ENCODE peak calls at places on chromosome 6, in eight cellular contexts. O is frontal cortex; L is endothelial cell; V is Peyer's patch; R is stimulated activated CD4-positive, alpha-beta T cell treated with anti-CD3 and anti-CD28 coated beads, Interleukin-12 subunit alpha, Interleukin-12 subunit beta, amount 100 ng/mL, for 4 hours; I is natural killer cell; F is stimulated activated naive B cell treated with anti-CD40 and anti-IgM and Interleukin-4, amounts not matched to agents 10 μg/mL and 1 μg/mL and 100 μg/mL, for 72 hours; T is type B pancreatic cell. G is an unnamed sample.

GRCh38 chr6:6825153-6825847 is 236.8 kb downstream of the LY86 start:
- DNase-seq in V (peak), O (no peak), L (no peak), T (no peak), I (no peak), F (no peak), R (no peak), G (no peak)

GRCh38 chr6:98525860-98526259 is 308.5 kb upstream of the POU3F2 start:
- DNase-seq in O (no peak), T (no peak), L (no peak), I (no peak), R (no peak), F (no peak), V (no peak), G (peak)

GRCh38 chr6:41705996-41706835 is 29.2 kb downstream of the TFEB start:
- DNase-seq in L (peak), O (peak), V (peak), T (no peak), R (peak), F (peak), I (peak), G (peak)

GRCh38 chr6:137286926-137287325 is 67.7 kb upstream of the IFNGR1 start:
- DNase-seq in I (no peak), L (no peak), R (no peak), T (no peak), F (no peak), O (no peak), V (no peak), G (no peak)

GRCh38 chr6:134817448-134817847 is 132.5 kb downstream of the ALDH8A1 start:
- DNase-seq in T (no peak), V (no peak), R (no peak), F (no peak), O (no peak), I (no peak), L (no peak), G (no peak)

GRCh38 chr6:3618300-3619041 is 133.0 kb downstream of the PXDC1 start:
- DNase-seq in T (peak), O (no peak), I (no peak), R (no peak), L (no peak), V (no peak), F (no peak), G (no peak)

GRCh38 chr6:155314773-155315515 is 660 bp upstream of the TFB1M start:
- DNase-seq in O (peak), L (no peak), I (no peak), V (no peak), R (peak), F (peak), T (no peak), G (no peak)

GRCh38 chr6:169963581-169964297 is 212.3 kb downstream of the ERMARD start:
- DNase-seq in F (no peak), O (no peak), L (no peak), V (peak), T (peak), I (no peak), R (no peak), G (no peak)

GRCh38 chr6:489001-489400 is 97.4 kb downstream of the IRF4 start:
- DNase-seq in I (no peak), R (no peak), V (no peak), T (no peak), O (no peak), F (no peak), L (no peak), G (no peak)

GRCh38 chr6:3961581-3962225 is 112.5 kb downstream of the FAM50B start:
- DNase-seq in L (no peak), V (no peak), R (no peak), I (no peak), F (no peak), T (no peak), O (no peak), G (no peak)

GRCh38 chr6:104953410-104953953 is 3.4 kb upstream of the LIN28B start:
- DNase-seq in O (no peak), I (no peak), L (peak), T (no peak), R (no peak), F (no peak), V (no peak), G (no peak)

G was measured in iPS DF 6.9.